ENCODE peak calls at places on chromosomes 13 and 19, in six cellular contexts. One of them, this sample, is unnamed.

GRCh38 chr19:17777840-17778620 is 16.9 kb upstream of the B3GNT3 start:
- DNase-seq in LoVo: no peak
- DNase-seq in immature natural killer cell: peak; percentile 35
- DNase-seq in kidney: peak; percentile 84
- DNase-seq in Right ventricle myocardium inferior: peak; percentile 90
- DNase-seq in cardiac fibroblast: peak; percentile 43
- DNase-seq in this sample: peak; percentile 78

GRCh38 chr13:109400192-109400591 is 386.2 kb downstream of the IRS2 start:
- DNase-seq in LoVo: no peak
- DNase-seq in immature natural killer cell: no peak
- DNase-seq in kidney: no peak
- DNase-seq in Right ventricle myocardium inferior: peak; percentile 81
- DNase-seq in cardiac fibroblast: peak; percentile 31
- DNase-seq in this sample: peak; percentile 65

GRCh38 chr19:4390862-4391693 is 9.3 kb downstream of the SH3GL1 start:
- DNase-seq in LoVo: no peak
- DNase-seq in immature natural killer cell: no peak
- DNase-seq in kidney: no peak
- DNase-seq in Right ventricle myocardium inferior: peak; percentile 0
- DNase-seq in cardiac fibroblast: peak; percentile 18
- DNase-seq in this sample: no peak

GRCh38 chr13:95552539-95553270 is at the start of gene CLDN10:
- DNase-seq in LoVo: no peak
- DNase-seq in immature natural killer cell: no peak
- DNase-seq in kidney: peak; percentile 87
- DNase-seq in Right ventricle myocardium inferior: no peak
- DNase-seq in cardiac fibroblast: no peak
- DNase-seq in this sample: no peak

GRCh38 chr19:55256562-55257460 is 2.0 kb downstream of the PPP6R1 start:
- DNase-seq in LoVo: no peak
- DNase-seq in immature natural killer cell: no peak
- DNase-seq in kidney: no peak
- DNase-seq in Right ventricle myocardium inferior: no peak
- DNase-seq in cardiac fibroblast: no peak
- DNase-seq in this sample: no peak

GRCh38 chr19:8506402-8506957 is 4.0 kb upstream of the PRAM1 start:
- DNase-seq in LoVo: no peak
- DNase-seq in immature natural killer cell: no peak
- DNase-seq in kidney: no peak
- DNase-seq in Right ventricle myocardium inferior: no peak
- DNase-seq in cardiac fibroblast: no peak
- DNase-seq in this sample: no peak

GRCh38 chr13:30480292-30480947 is 14.7 kb upstream of the HMGB1 start:
- DNase-seq in LoVo: no peak
- DNase-seq in immature natural killer cell: no peak
- DNase-seq in kidney: no peak
- DNase-seq in Right ventricle myocardium inferior: no peak
- DNase-seq in cardiac fibroblast: no peak
- DNase-seq in this sample: no peak

GRCh38 chr13:50400035-50400726 is 384.9 kb downstream of the KCNRG start:
- DNase-seq in LoVo: no peak
- DNase-seq in immature natural killer cell: no peak
- DNase-seq in kidney: no peak
- DNase-seq in Right ventricle myocardium inferior: no peak
- DNase-seq in cardiac fibroblast: peak; percentile 69
- DNase-seq in this sample: peak; percentile 66

GRCh38 chr13:60990032-60990733 is 425.5 kb downstream of the PCDH20 start:
- DNase-seq in LoVo: no peak
- DNase-seq in immature natural killer cell: no peak
- DNase-seq in kidney: no peak
- DNase-seq in Right ventricle myocardium inferior: no peak
- DNase-seq in cardiac fibroblast: no peak
- DNase-seq in this sample: no peak

GRCh38 chr13:31851201-31851600 is 111.9 kb downstream of the RXFP2 start:
- DNase-seq in LoVo: no peak
- DNase-seq in immature natural killer cell: no peak
- DNase-seq in kidney: no peak
- DNase-seq in Right ventricle myocardium inferior: no peak
- DNase-seq in cardiac fibroblast: no peak
- DNase-seq in this sample: no peak

GRCh38 chr13:44759723-44760360 is 183.7 kb upstream of the TSC22D1 start:
- DNase-seq in LoVo: no peak
- DNase-seq in immature natural killer cell: no peak
- DNase-seq in kidney: no peak
- DNase-seq in Right ventricle myocardium inferior: no peak
- DNase-seq in cardiac fibroblast: no peak
- DNase-seq in this sample: no peak

GRCh38 chr13:70249332-70250064 is 141.2 kb upstream of the KLHL1 start:
- DNase-seq in LoVo: no peak
- DNase-seq in immature natural killer cell: no peak
- DNase-seq in kidney: no peak
- DNase-seq in Right ventricle myocardium inferior: no peak
- DNase-seq in cardiac fibroblast: peak; percentile 8
- DNase-seq in this sample: no peak

GRCh38 chr13:96141032-96141431 is 51.1 kb downstream of the HS6ST3 start:
- DNase-seq in LoVo: no peak
- DNase-seq in immature natural killer cell: no peak
- DNase-seq in kidney: no peak
- DNase-seq in Right ventricle myocardium inferior: no peak
- DNase-seq in cardiac fibroblast: peak; percentile 19
- DNase-seq in this sample: no peak

GRCh38 chr13:98416408-98416807 is 160.5 kb downstream of the STK24 start:
- DNase-seq in LoVo: peak; percentile 52
- DNase-seq in immature natural killer cell: no peak
- DNase-seq in kidney: peak; percentile 87
- DNase-seq in Right ventricle myocardium inferior: no peak
- DNase-seq in cardiac fibroblast: no peak
- DNase-seq in this sample: no peak

GRCh38 chr19:9958451-9958850 is 22.1 kb upstream of the OLFM2 start:
- DNase-seq in LoVo: no peak
- DNase-seq in immature natural killer cell: no peak
- DNase-seq in kidney: no peak
- DNase-seq in Right ventricle myocardium inferior: no peak
- DNase-seq in cardiac fibroblast: peak; percentile 89
- DNase-seq in this sample: no peak

GRCh38 chr13:21458816-21459701 is at the start of gene ZDHHC20:
- DNase-seq in LoVo: peak; percentile 87
- DNase-seq in immature natural killer cell: peak; percentile 92
- DNase-seq in kidney: peak; percentile 94
- DNase-seq in Right ventricle myocardium inferior: peak; percentile 96
- DNase-seq in cardiac fibroblast: peak; percentile 90
- DNase-seq in this sample: peak; percentile 94

GRCh38 chr13:114124921-114125320 is 7.5 kb downstream of the RASA3 start:
- DNase-seq in LoVo: no peak
- DNase-seq in immature natural killer cell: peak; percentile 81
- DNase-seq in kidney: no peak
- DNase-seq in Right ventricle myocardium inferior: no peak
- DNase-seq in cardiac fibroblast: peak; percentile 42
- DNase-seq in this sample: no peak

GRCh38 chr19:2462635-2463421 is 6.1 kb upstream of the LMNB2 start:
- DNase-seq in LoVo: no peak
- DNase-seq in immature natural killer cell: no peak
- DNase-seq in kidney: peak; percentile 93
- DNase-seq in Right ventricle myocardium inferior: peak; percentile 89
- DNase-seq in cardiac fibroblast: peak; percentile 98
- DNase-seq in this sample: peak; percentile 93

GRCh38 chr13:111093634-111094033 is 21.5 kb upstream of the ARHGEF7 start:
- DNase-seq in LoVo: no peak
- DNase-seq in immature natural killer cell: no peak
- DNase-seq in kidney: no peak
- DNase-seq in Right ventricle myocardium inferior: no peak
- DNase-seq in cardiac fibroblast: no peak
- DNase-seq in this sample: no peak

GRCh38 chr13:24220086-24220703 is 59.7 kb downstream of the SPATA13 start:
- DNase-seq in LoVo: peak; percentile 81
- DNase-seq in immature natural killer cell: peak; percentile 69
- DNase-seq in kidney: no peak
- DNase-seq in Right ventricle myocardium inferior: no peak
- DNase-seq in cardiac fibroblast: peak; percentile 91
- DNase-seq in this sample: no peak

GRCh38 chr19:48989701-48990291 is 3.3 kb downstream of the GYS1 start:
- DNase-seq in LoVo: no peak
- DNase-seq in immature natural killer cell: no peak
- DNase-seq in kidney: no peak
- DNase-seq in Right ventricle myocardium inferior: peak; percentile 76
- DNase-seq in cardiac fibroblast: no peak
- DNase-seq in this sample: peak; percentile 62

GRCh38 chr13:66313408-66313807 is 916.7 kb downstream of the PCDH9 start:
- DNase-seq in LoVo: no peak
- DNase-seq in immature natural killer cell: no peak
- DNase-seq in kidney: no peak
- DNase-seq in Right ventricle myocardium inferior: no peak
- DNase-seq in cardiac fibroblast: peak; percentile 68
- DNase-seq in this sample: no peak

GRCh38 chr13:44331912-44332840 is 41.4 kb upstream of the SERP2 start:
- DNase-seq in LoVo: no peak
- DNase-seq in immature natural killer cell: no peak
- DNase-seq in kidney: no peak
- DNase-seq in Right ventricle myocardium inferior: peak; percentile 69
- DNase-seq in cardiac fibroblast: peak; percentile 95
- DNase-seq in this sample: peak; percentile 71

GRCh38 chr13:105196052-105196451 is 1339.4 kb downstream of the EFNB2 start:
- DNase-seq in LoVo: no peak
- DNase-seq in immature natural killer cell: no peak
- DNase-seq in kidney: no peak
- DNase-seq in Right ventricle myocardium inferior: no peak
- DNase-seq in cardiac fibroblast: peak; percentile 85
- DNase-seq in this sample: no peak

GRCh38 chr13:96544965-96545364 is 449.3 kb downstream of the OXGR1 start:
- DNase-seq in LoVo: no peak
- DNase-seq in immature natural killer cell: no peak
- DNase-seq in kidney: no peak
- DNase-seq in Right ventricle myocardium inferior: no peak
- DNase-seq in cardiac fibroblast: no peak
- DNase-seq in this sample: no peak

GRCh38 chr13:21522130-21522529 is 63.0 kb upstream of the ZDHHC20 start:
- DNase-seq in LoVo: no peak
- DNase-seq in immature natural killer cell: no peak
- DNase-seq in kidney: no peak
- DNase-seq in Right ventricle myocardium inferior: no peak
- DNase-seq in cardiac fibroblast: no peak
- DNase-seq in this sample: no peak

GRCh38 chr13:112928958-112929777 is 39.8 kb upstream of the MCF2L start:
- DNase-seq in LoVo: peak; percentile 8
- DNase-seq in immature natural killer cell: no peak
- DNase-seq in kidney: no peak
- DNase-seq in Right ventricle myocardium inferior: no peak
- DNase-seq in cardiac fibroblast: peak; percentile 60
- DNase-seq in this sample: peak; percentile 53

GRCh38 chr13:113562085-113562749 is 22.3 kb upstream of the TFDP1 start:
- DNase-seq in LoVo: peak; percentile 18
- DNase-seq in immature natural killer cell: peak; percentile 16
- DNase-seq in kidney: peak; percentile 82
- DNase-seq in Right ventricle myocardium inferior: peak; percentile 79
- DNase-seq in cardiac fibroblast: peak; percentile 82
- DNase-seq in this sample: peak; percentile 71

GRCh38 chr13:94028234-94029145 is 451.0 kb downstream of the DCT start:
- DNase-seq in LoVo: no peak
- DNase-seq in immature natural killer cell: no peak
- DNase-seq in kidney: no peak
- DNase-seq in Right ventricle myocardium inferior: no peak
- DNase-seq in cardiac fibroblast: no peak
- DNase-seq in this sample: no peak

GRCh38 chr19:55581145-55581827 is 638 bp upstream of the ZNF579 start:
- DNase-seq in LoVo: no peak
- DNase-seq in immature natural killer cell: no peak
- DNase-seq in kidney: no peak
- DNase-seq in Right ventricle myocardium inferior: no peak
- DNase-seq in cardiac fibroblast: no peak
- DNase-seq in this sample: peak; percentile 13

GRCh38 chr13:75702476-75702875 is 66.3 kb downstream of the LMO7 start:
- DNase-seq in LoVo: no peak
- DNase-seq in immature natural killer cell: no peak
- DNase-seq in kidney: no peak
- DNase-seq in Right ventricle myocardium inferior: no peak
- DNase-seq in cardiac fibroblast: no peak
- DNase-seq in this sample: no peak

GRCh38 chr13:104592127-104592526 is 1525.9 kb upstream of the SLC10A2 start:
- DNase-seq in LoVo: peak; percentile 28
- DNase-seq in immature natural killer cell: no peak
- DNase-seq in kidney: no peak
- DNase-seq in Right ventricle myocardium inferior: no peak
- DNase-seq in cardiac fibroblast: peak; percentile 24
- DNase-seq in this sample: no peak

GRCh38 chr19:55117063-55117635 is 288 bp downstream of the PPP1R12C start:
- DNase-seq in LoVo: no peak
- DNase-seq in immature natural killer cell: no peak
- DNase-seq in kidney: no peak
- DNase-seq in Right ventricle myocardium inferior: no peak
- DNase-seq in cardiac fibroblast: no peak
- DNase-seq in this sample: peak; percentile 56

GRCh38 chr19:30621326-30621920 is 249.2 kb downstream of the ZNF536 start:
- DNase-seq in LoVo: no peak
- DNase-seq in immature natural killer cell: no peak
- DNase-seq in kidney: no peak
- DNase-seq in Right ventricle myocardium inferior: no peak
- DNase-seq in cardiac fibroblast: no peak
- DNase-seq in this sample: no peak

GRCh38 chr19:44142014-44142523 is 715 bp downstream of the ZNF234 start:
- DNase-seq in LoVo: no peak
- DNase-seq in immature natural killer cell: no peak
- DNase-seq in kidney: no peak
- DNase-seq in Right ventricle myocardium inferior: no peak
- DNase-seq in cardiac fibroblast: peak; percentile 47
- DNase-seq in this sample: no peak

GRCh38 chr19:10819124-10820060 is 16.6 kb downstream of the TMED1 start:
- DNase-seq in LoVo: no peak
- DNase-seq in immature natural killer cell: no peak
- DNase-seq in kidney: no peak
- DNase-seq in Right ventricle myocardium inferior: peak; percentile 59
- DNase-seq in cardiac fibroblast: no peak
- DNase-seq in this sample: peak; percentile 40